ENCODE peak calls at places on chromosomes 1 and 21, in five cellular contexts. L, K, Y, Q and T are unnamed samples.

GRCh38 chr1:184241446-184241845 is 145.4 kb upstream of the C1orf21 start:
- DNase-seq in K (no peak), Q (no peak), Y (no peak), L (no peak), T (no peak)

GRCh38 chr1:19390901-19391595 is 78.9 kb downstream of the SLC66A1 start:
- DNase-seq in L (peak), K (peak), Y (peak), Q (peak), T (no peak)

GRCh38 chr1:143672983-143673382 is 298.8 kb downstream of the FAM72C start:
- DNase-seq in Y (no peak), Q (no peak), K (no peak), L (no peak), T (no peak)

GRCh38 chr1:246947255-246947654 is 15.5 kb upstream of the AHCTF1 start:
- DNase-seq in Y (peak), L (no peak), Q (no peak), K (peak), T (no peak)

GRCh38 chr1:88276158-88276557 is 407.9 kb upstream of the PKN2 start:
- DNase-seq in Y (no peak), K (no peak), L (no peak), Q (no peak), T (no peak)

GRCh38 chr1:243667133-243667532 is 182.9 kb downstream of the AKT3 start:
- DNase-seq in Y (no peak), K (no peak), Q (no peak), L (no peak), T (no peak)

GRCh38 chr1:45891087-45891486 is 87.7 kb downstream of the MAST2 start:
- DNase-seq in K (no peak), Q (no peak), L (no peak), Y (no peak), T (no peak)

GRCh38 chr1:89842547-89843278 is 21.9 kb downstream of the LRRC8D start:
- DNase-seq in K (no peak), Q (no peak), L (no peak), Y (no peak), T (no peak)

GRCh38 chr1:232952514-232953175 is 2.2 kb downstream of the NTPCR start:
- DNase-seq in Y (no peak), L (peak), K (peak), Q (peak), T (no peak)

GRCh38 chr1:65820983-65821382 is 28.3 kb downstream of the PDE4B start:
- DNase-seq in K (no peak), Q (no peak), Y (no peak), L (no peak), T (no peak)

GRCh38 chr1:56844709-56845108 is 9.9 kb upstream of the C8A start:
- DNase-seq in Q (no peak), K (no peak), L (no peak), Y (no peak), T (no peak)

GRCh38 chr1:2124446-2125198 is 70.0 kb downstream of the FAAP20 start:
- DNase-seq in K (no peak), Q (no peak), Y (peak), L (no peak), T (peak)

GRCh38 chr1:201063190-201063544 is 39.7 kb upstream of the KIF21B start:
- DNase-seq in Q (no peak), Y (no peak), K (no peak), L (no peak), T (no peak)

GRCh38 chr1:17909634-17910033 is 154.5 kb downstream of the ACTL8 start:
- DNase-seq in K (no peak), L (no peak), Q (peak), Y (no peak), T (peak)

GRCh38 chr1:43274804-43275180 is 5.0 kb downstream of the TMEM125 start:
- DNase-seq in Q (peak), K (no peak), Y (no peak), L (no peak), T (peak)

GRCh38 chr1:248613742-248614141 is 16.2 kb upstream of the OR2T10 start:
- DNase-seq in Q (no peak), L (no peak), K (no peak), Y (no peak), T (no peak)

GRCh38 chr1:59502009-59502691 is 205.3 kb downstream of the FGGY start:
- DNase-seq in Y (no peak), K (no peak), L (no peak), Q (no peak), T (no peak)

GRCh38 chr1:228161381-228161780 is 4.2 kb upstream of the IBA57 start:
- DNase-seq in Q (no peak), Y (no peak), K (no peak), L (no peak), T (no peak)

GRCh38 chr1:21184266-21184665 is 7.6 kb upstream of the EIF4G3 start:
- DNase-seq in K (no peak), Y (no peak), L (peak), Q (no peak), T (no peak)

GRCh38 chr1:156684227-156684782 is 7.1 kb upstream of the NES start:
- DNase-seq in K (no peak), Q (no peak), L (no peak), Y (no peak), T (no peak)

GRCh38 chr21:37529649-37530048 is 163.1 kb downstream of the DYRK1A start:
- DNase-seq in Y (no peak), Q (no peak), L (no peak), K (no peak), T (no peak)

GRCh38 chr1:234899041-234899787 is 229.4 kb downstream of the TOMM20 start:
- DNase-seq in Y (no peak), K (no peak), Q (peak), L (no peak), T (no peak)

GRCh38 chr1:38516560-38516959 is 343.0 kb downstream of the RRAGC start:
- DNase-seq in Q (no peak), Y (no peak), L (no peak), K (no peak), T (no peak)

GRCh38 chr1:243748706-243749283 is 101.2 kb downstream of the AKT3 start:
- DNase-seq in Y (no peak), K (no peak), L (peak), Q (no peak), T (no peak)

GRCh38 chr21:37568415-37568814 is 201.8 kb downstream of the DYRK1A start:
- DNase-seq in K (no peak), Y (no peak), Q (no peak), L (no peak), T (no peak)

GRCh38 chr1:115838426-115838804 is 2.5 kb downstream of the NHLH2 start:
- DNase-seq in L (no peak), Y (peak), Q (peak), K (no peak), T (no peak)

GRCh38 chr1:111769517-111770146 is 13.9 kb downstream of the DDX20 start:
- DNase-seq in Y (no peak), K (no peak), L (peak), Q (no peak), T (no peak)

GRCh38 chr1:201653238-201653637 is 114.3 kb downstream of the NAV1 start:
- DNase-seq in Y (no peak), L (peak), Q (no peak), K (no peak), T (no peak)

GRCh38 chr1:98669355-98670296 is 8.1 kb downstream of the SNX7 start:
- DNase-seq in K (no peak), Q (no peak), Y (no peak), L (no peak), T (no peak)

GRCh38 chr1:42477775-42478174 is 14.7 kb downstream of the CCDC30 start:
- DNase-seq in Q (no peak), Y (no peak), L (no peak), K (no peak), T (no peak)

GRCh38 chr1:72284398-72285073 is 2.2 kb upstream of the NEGR1 start:
- DNase-seq in Q (peak), K (peak), Y (peak), L (no peak), T (no peak)

GRCh38 chr1:9359898-9360297 is 67.2 kb downstream of the SPSB1 start:
- DNase-seq in K (no peak), Y (no peak), Q (no peak), L (no peak), T (no peak)

GRCh38 chr1:84840346-84840745 is 52.7 kb downstream of the LPAR3 start:
- DNase-seq in Y (no peak), Q (no peak), K (no peak), L (no peak), T (no peak)